ENCODE peak calls at places on chromosomes 6 and 20, in nine cellular contexts. One of them, this sample, is unnamed. For H3K36me3, the result is how much of the 10 kb centered on the place peaks cover.

GRCh38 chr6:15303162-15303919 is 57.5 kb downstream of the JARID2 start:
- DNase-seq in HAP-1: no peak
- DNase-seq in lower lobe of right lung: no peak
- DNase-seq in stomach: no peak
- DNase-seq in CD8-positive, alpha-beta memory T cell: no peak
- DNase-seq in PC-3: no peak
- DNase-seq in heart left ventricle: no peak
- DNase-seq in suprapubic skin: no peak
- DNase-seq in body of pancreas: no peak
- DNase-seq in this sample: peak

GRCh38 chr20:50278684-50279531 is 88.3 kb downstream of the CEBPB start:
- DNase-seq in lower lobe of right lung: peak
- DNase-seq in PC-3: no peak
- DNase-seq in stomach: peak
- DNase-seq in suprapubic skin: peak
- DNase-seq in HAP-1: no peak
- DNase-seq in heart left ventricle: peak
- DNase-seq in body of pancreas: peak
- DNase-seq in CD8-positive, alpha-beta memory T cell: no peak
- DNase-seq in this sample: peak

GRCh38 chr20:41619360-41620115 is 1.4 kb upstream of the CHD6 start:
- DNase-seq in CD8-positive, alpha-beta memory T cell: no peak
- DNase-seq in heart left ventricle: no peak
- DNase-seq in stomach: no peak
- DNase-seq in PC-3: no peak
- DNase-seq in body of pancreas: peak
- DNase-seq in HAP-1: no peak
- DNase-seq in suprapubic skin: no peak
- DNase-seq in lower lobe of right lung: no peak
- DNase-seq in this sample: no peak

GRCh38 chr20:58228484-58229197 is at the start of gene ANKRD60:
- DNase-seq in PC-3: no peak
- DNase-seq in body of pancreas: no peak
- DNase-seq in stomach: no peak
- DNase-seq in lower lobe of right lung: no peak
- DNase-seq in HAP-1: no peak
- DNase-seq in suprapubic skin: no peak
- DNase-seq in CD8-positive, alpha-beta memory T cell: peak
- DNase-seq in heart left ventricle: no peak
- DNase-seq in this sample: no peak

GRCh38 chr6:139568956-139569538 is 194.6 kb upstream of the CITED2 start:
- DNase-seq in suprapubic skin: no peak
- DNase-seq in stomach: no peak
- DNase-seq in lower lobe of right lung: no peak
- DNase-seq in HAP-1: no peak
- DNase-seq in heart left ventricle: no peak
- DNase-seq in body of pancreas: no peak
- DNase-seq in PC-3: peak
- DNase-seq in CD8-positive, alpha-beta memory T cell: no peak
- DNase-seq in this sample: no peak

GRCh38 chr6:21785162-21785561 is 191.6 kb downstream of the SOX4 start:
- DNase-seq in CD8-positive, alpha-beta memory T cell: no peak
- DNase-seq in suprapubic skin: no peak
- DNase-seq in body of pancreas: no peak
- DNase-seq in stomach: no peak
- DNase-seq in heart left ventricle: no peak
- DNase-seq in PC-3: no peak
- DNase-seq in HAP-1: no peak
- DNase-seq in lower lobe of right lung: no peak
- DNase-seq in this sample: no peak

GRCh38 chr20:6882911-6883310 is 115.4 kb downstream of the BMP2 start:
- DNase-seq in suprapubic skin: no peak
- DNase-seq in CD8-positive, alpha-beta memory T cell: no peak
- DNase-seq in body of pancreas: no peak
- DNase-seq in heart left ventricle: no peak
- DNase-seq in PC-3: peak
- DNase-seq in HAP-1: no peak
- DNase-seq in stomach: no peak
- DNase-seq in lower lobe of right lung: no peak
- DNase-seq in this sample: no peak

GRCh38 chr20:43243672-43244269 is 54.1 kb upstream of the PTPRT start:
- DNase-seq in suprapubic skin: no peak
- DNase-seq in lower lobe of right lung: no peak
- DNase-seq in body of pancreas: peak
- DNase-seq in PC-3: peak
- DNase-seq in stomach: no peak
- DNase-seq in heart left ventricle: no peak
- DNase-seq in CD8-positive, alpha-beta memory T cell: no peak
- DNase-seq in HAP-1: no peak
- DNase-seq in this sample: no peak

GRCh38 chr6:39841291-39841690 is 49.1 kb downstream of the DAAM2 start:
- DNase-seq in HAP-1: no peak
- DNase-seq in stomach: no peak
- DNase-seq in heart left ventricle: no peak
- DNase-seq in lower lobe of right lung: no peak
- DNase-seq in body of pancreas: no peak
- DNase-seq in suprapubic skin: no peak
- DNase-seq in CD8-positive, alpha-beta memory T cell: no peak
- DNase-seq in PC-3: no peak
- DNase-seq in this sample: peak

GRCh38 chr6:3732345-3733141 is 19.0 kb downstream of the PXDC1 start:
- DNase-seq in heart left ventricle: peak
- DNase-seq in stomach: peak
- DNase-seq in body of pancreas: peak
- DNase-seq in HAP-1: peak
- DNase-seq in CD8-positive, alpha-beta memory T cell: peak
- DNase-seq in lower lobe of right lung: peak
- DNase-seq in PC-3: peak
- DNase-seq in suprapubic skin: peak
- DNase-seq in this sample: peak

GRCh38 chr6:3731700-3732099 is 19.8 kb downstream of the PXDC1 start:
- DNase-seq in heart left ventricle: no peak
- DNase-seq in body of pancreas: no peak
- DNase-seq in CD8-positive, alpha-beta memory T cell: no peak
- DNase-seq in PC-3: peak
- DNase-seq in HAP-1: no peak
- DNase-seq in stomach: no peak
- DNase-seq in lower lobe of right lung: no peak
- DNase-seq in suprapubic skin: no peak
- DNase-seq in this sample: peak

GRCh38 chr6:3734023-3734422 is 17.5 kb downstream of the PXDC1 start:
- DNase-seq in heart left ventricle: no peak
- DNase-seq in body of pancreas: no peak
- DNase-seq in lower lobe of right lung: no peak
- DNase-seq in CD8-positive, alpha-beta memory T cell: no peak
- DNase-seq in stomach: no peak
- DNase-seq in HAP-1: no peak
- DNase-seq in suprapubic skin: peak
- DNase-seq in PC-3: no peak
- DNase-seq in this sample: no peak

GRCh38 chr6:3735029-3735605 is 16.4 kb downstream of the PXDC1 start:
- DNase-seq in heart left ventricle: no peak
- DNase-seq in lower lobe of right lung: no peak
- DNase-seq in HAP-1: no peak
- DNase-seq in suprapubic skin: no peak
- DNase-seq in body of pancreas: no peak
- DNase-seq in PC-3: no peak
- DNase-seq in stomach: no peak
- DNase-seq in CD8-positive, alpha-beta memory T cell: no peak
- DNase-seq in this sample: no peak

GRCh38 chr6:3733321-3733925 is 18.1 kb downstream of the PXDC1 start:
- DNase-seq in HAP-1: no peak
- DNase-seq in lower lobe of right lung: no peak
- DNase-seq in heart left ventricle: no peak
- DNase-seq in suprapubic skin: peak
- DNase-seq in CD8-positive, alpha-beta memory T cell: no peak
- DNase-seq in stomach: no peak
- DNase-seq in PC-3: no peak
- DNase-seq in body of pancreas: no peak
- DNase-seq in this sample: no peak
- H3K36me3 ChIP-seq in HAP-1: under half
- H3K36me3 ChIP-seq in lower lobe of right lung: half or more
- H3K36me3 ChIP-seq in heart left ventricle: half or more
- H3K36me3 ChIP-seq in suprapubic skin: half or more
- H3K36me3 ChIP-seq in CD8-positive, alpha-beta memory T cell: under half
- H3K36me3 ChIP-seq in stomach: half or more
- H3K36me3 ChIP-seq in PC-3: under half
- H3K36me3 ChIP-seq in body of pancreas: under half
- H3K36me3 ChIP-seq in this sample: under half

DNA sequence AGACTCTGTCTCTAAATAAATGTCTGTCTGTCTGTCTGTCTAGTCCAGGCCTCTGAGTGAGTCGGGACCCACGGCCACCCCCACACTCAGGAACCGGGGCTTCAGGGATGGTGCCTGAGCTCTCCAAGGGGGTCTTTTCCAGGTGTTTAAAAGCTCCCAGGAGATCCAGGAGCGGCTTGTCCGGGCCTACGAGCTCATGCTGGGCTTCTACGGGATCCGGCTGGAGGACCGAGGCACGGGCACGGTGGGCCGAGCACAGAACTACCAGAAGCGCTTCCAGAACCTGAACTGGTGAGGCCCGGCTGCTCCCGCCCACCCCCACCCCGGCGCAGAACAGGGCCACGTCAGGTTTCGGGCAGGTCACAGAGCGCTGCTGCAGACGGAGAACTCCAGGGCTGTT is 5.5 kb upstream of the COL9A3 start:
- DNase-seq in heart left ventricle: no peak
- DNase-seq in PC-3: no peak
- DNase-seq in body of pancreas: no peak
- DNase-seq in stomach: no peak
- DNase-seq in HAP-1: no peak
- DNase-seq in lower lobe of right lung: no peak
- DNase-seq in suprapubic skin: no peak
- DNase-seq in CD8-positive, alpha-beta memory T cell: no peak
- DNase-seq in this sample: no peak
- H3K36me3 ChIP-seq in heart left ventricle: half or more
- H3K36me3 ChIP-seq in PC-3: under half
- H3K36me3 ChIP-seq in body of pancreas: under half
- H3K36me3 ChIP-seq in stomach: half or more
- H3K36me3 ChIP-seq in HAP-1: half or more
- H3K36me3 ChIP-seq in lower lobe of right lung: half or more
- H3K36me3 ChIP-seq in suprapubic skin: half or more
- H3K36me3 ChIP-seq in CD8-positive, alpha-beta memory T cell: under half
- H3K36me3 ChIP-seq in this sample: under half

GRCh38 chr6:47574789-47575188 is 97.2 kb downstream of the CD2AP start:
- DNase-seq in CD8-positive, alpha-beta memory T cell: no peak
- DNase-seq in HAP-1: no peak
- DNase-seq in suprapubic skin: no peak
- DNase-seq in stomach: no peak
- DNase-seq in PC-3: no peak
- DNase-seq in body of pancreas: no peak
- DNase-seq in lower lobe of right lung: no peak
- DNase-seq in heart left ventricle: no peak
- DNase-seq in this sample: no peak
- H3K36me3 ChIP-seq in CD8-positive, alpha-beta memory T cell: under half
- H3K36me3 ChIP-seq in HAP-1: under half
- H3K36me3 ChIP-seq in suprapubic skin: under half
- H3K36me3 ChIP-seq in stomach: under half
- H3K36me3 ChIP-seq in PC-3: under half
- H3K36me3 ChIP-seq in body of pancreas: under half
- H3K36me3 ChIP-seq in lower lobe of right lung: under half
- H3K36me3 ChIP-seq in heart left ventricle: under half
- H3K36me3 ChIP-seq in this sample: under half

DNA sequence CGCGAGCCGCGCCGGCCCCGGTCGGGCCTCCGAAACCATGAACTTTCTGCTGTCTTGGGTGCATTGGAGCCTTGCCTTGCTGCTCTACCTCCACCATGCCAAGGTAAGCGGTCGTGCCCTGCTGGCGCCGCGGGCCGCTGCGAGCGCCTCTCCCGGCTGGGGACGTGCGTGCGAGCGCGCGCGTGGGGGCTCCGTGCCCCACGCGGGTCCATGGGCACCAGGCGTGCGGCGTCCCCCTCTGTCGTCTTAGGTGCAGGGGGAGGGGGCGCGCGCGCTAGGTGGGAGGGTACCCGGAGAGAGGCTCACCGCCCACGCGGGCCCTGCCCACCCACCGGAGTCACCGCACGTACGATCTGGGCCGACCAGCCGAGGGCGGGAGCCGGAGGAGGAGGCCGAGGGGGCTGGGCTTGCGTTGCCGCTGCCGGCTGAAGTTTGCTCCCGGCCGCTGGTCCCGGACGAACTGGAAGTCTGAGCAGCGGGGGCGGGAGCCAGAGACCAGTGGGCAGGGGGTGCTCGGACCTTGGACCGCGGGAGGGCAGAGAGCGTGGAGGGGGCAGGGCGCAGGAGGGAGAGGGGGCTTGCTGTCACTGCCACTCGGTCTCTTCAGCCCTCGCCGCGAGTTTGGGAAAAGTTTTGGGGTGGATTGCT is 1.3 kb downstream of the VEGFA start:
- DNase-seq in body of pancreas: peak
- DNase-seq in lower lobe of right lung: peak
- DNase-seq in HAP-1: peak
- DNase-seq in suprapubic skin: peak
- DNase-seq in stomach: peak
- DNase-seq in heart left ventricle: peak
- DNase-seq in CD8-positive, alpha-beta memory T cell: peak
- DNase-seq in PC-3: peak
- DNase-seq in this sample: peak
- H3K36me3 ChIP-seq in body of pancreas: under half
- H3K36me3 ChIP-seq in lower lobe of right lung: under half
- H3K36me3 ChIP-seq in HAP-1: under half
- H3K36me3 ChIP-seq in suprapubic skin: under half
- H3K36me3 ChIP-seq in stomach: under half
- H3K36me3 ChIP-seq in heart left ventricle: under half
- H3K36me3 ChIP-seq in CD8-positive, alpha-beta memory T cell: under half
- H3K36me3 ChIP-seq in PC-3: under half
- H3K36me3 ChIP-seq in this sample: under half